ENCODE peak calls at places on chromosomes 16 and 17, in six cellular contexts. M is mesendoderm, J is ACHN, V is mucosa of descending colon, H is naive B cell, E is occipital lobe. G is an unnamed sample.

GRCh38 chr16:49890876-49891275 is 35.0 kb upstream of the ZNF423 start:
- DNase-seq in H (no peak), J (peak; percentile 9), V (peak; percentile 85), M (peak; percentile 88), E (no peak), G (no peak)

GRCh38 chr16:85982563-85982939 is 83.6 kb downstream of the IRF8 start:
- DNase-seq in H (no peak), E (no peak), M (no peak), V (peak; percentile 60), J (no peak), G (no peak)

GRCh38 chr17:61324540-61324868 is 75.1 kb upstream of the TBX2 start:
- DNase-seq in M (no peak), H (no peak), V (no peak), E (no peak), J (no peak), G (no peak)

GRCh38 chr17:33986566-33986965 is 268.5 kb upstream of the CCL2 start:
- DNase-seq in M (no peak), J (no peak), H (no peak), E (no peak), V (no peak), G (no peak)

GRCh38 chr16:57912529-57913260 is 58.2 kb downstream of the CNGB1 start:
- DNase-seq in H (no peak), V (no peak), J (no peak), M (peak; percentile 13), E (no peak), G (no peak)

GRCh38 chr17:31074772-31075538 is 19.8 kb upstream of the NF1 start:
- DNase-seq in V (no peak), J (peak; percentile 74), M (peak; percentile 93), H (no peak), E (no peak), G (no peak)

GRCh38 chr16:85366031-85366763 is 246.9 kb upstream of the GSE1 start:
- DNase-seq in M (peak; percentile 43), H (no peak), E (no peak), J (no peak), V (no peak), G (no peak)

GRCh38 chr16:27828671-27829070 is 234.8 kb downstream of the GSG1L start:
- DNase-seq in J (no peak), H (no peak), E (no peak), V (no peak), M (no peak), G (no peak)

GRCh38 chr16:70250748-70251650 is 741 bp downstream of the EXOSC6 start:
- DNase-seq in M (peak; percentile 61), E (no peak), V (peak; percentile 73), H (no peak), J (peak; percentile 58), G (peak; percentile 15)

GRCh38 chr17:46212634-46213435 is 19.6 kb upstream of the KANSL1 start:
- DNase-seq in M (peak; percentile 91), V (no peak), E (no peak), J (peak; percentile 82), H (peak; percentile 52), G (peak; percentile 88)

GRCh38 chr17:76405967-76406647 is 21.7 kb downstream of the SPHK1 start:
- DNase-seq in E (peak; percentile 26), M (no peak), V (peak; percentile 46), H (no peak), J (no peak), G (no peak)

GRCh38 chr16:21685034-21685455 is 21.3 kb downstream of the OTOA start:
- DNase-seq in M (peak; percentile 39), H (no peak), V (no peak), J (no peak), E (no peak), G (no peak)

GRCh38 chr16:12793120-12793889 is 10.4 kb downstream of the CPPED1 start:
- DNase-seq in J (no peak), H (no peak), M (peak; percentile 64), E (no peak), V (no peak), G (no peak)

GRCh38 chr16:25256821-25257503 is 683 bp downstream of the ZKSCAN2 start:
- DNase-seq in H (no peak), M (no peak), J (peak; percentile 49), V (peak; percentile 45), E (no peak), G (peak; percentile 22)

GRCh38 chr17:7413346-7413985 is 5.8 kb downstream of the NLGN2 start:
- DNase-seq in H (no peak), V (no peak), M (no peak), J (no peak), E (no peak), G (no peak)

GRCh38 chr16:49498241-49499017 is 124.8 kb downstream of the C16orf78 start:
- DNase-seq in M (no peak), E (no peak), V (no peak), H (no peak), J (no peak), G (peak; percentile 88)

GRCh38 chr16:65038125-65038524 is 83.7 kb downstream of the CDH11 start:
- DNase-seq in V (no peak), M (peak; percentile 45), J (no peak), E (no peak), H (no peak), G (no peak)

GRCh38 chr16:22252317-22252716 is 44.9 kb upstream of the POLR3E start:
- DNase-seq in J (no peak), M (peak; percentile 19), H (no peak), V (no peak), E (no peak), G (no peak)

GRCh38 chr17:64736804-64737492 is 74.8 kb upstream of the SMURF2 start:
- DNase-seq in M (peak; percentile 59), E (no peak), H (peak; percentile 6), J (peak; percentile 77), V (peak; percentile 50), G (peak; percentile 27)

GRCh38 chr17:44832821-44833220 is 2.7 kb upstream of the GJC1 start:
- DNase-seq in M (peak; percentile 85), V (no peak), J (no peak), H (no peak), E (no peak), G (no peak)

GRCh38 chr17:64196626-64197025 is 66.4 kb downstream of the TEX2 start:
- DNase-seq in V (no peak), H (no peak), E (no peak), J (no peak), M (no peak), G (no peak)

GRCh38 chr16:48157794-48158193 is 2.0 kb upstream of the ABCC12 start:
- DNase-seq in V (no peak), J (no peak), H (no peak), M (no peak), E (no peak), G (no peak)

GRCh38 chr16:84511180-84511800 is 6.8 kb upstream of the MEAK7 start:
- DNase-seq in H (peak; percentile 74), E (peak; percentile 69), V (peak; percentile 90), J (peak; percentile 84), M (peak; percentile 89), G (peak; percentile 93)

GRCh38 chr17:74439691-74440567 is 8.0 kb downstream of the GPRC5C start:
- DNase-seq in E (no peak), M (no peak), H (no peak), V (peak; percentile 32), J (no peak), G (peak; percentile 28)

GRCh38 chr17:40886090-40886489 is 1.0 kb upstream of the KRT20 start:
- DNase-seq in M (peak; percentile 67), H (no peak), J (no peak), V (no peak), E (no peak), G (no peak)

GRCh38 chr17:794876-795275 is 12.7 kb downstream of the MRM3 start:
- DNase-seq in M (peak; percentile 84), H (peak; percentile 24), V (peak; percentile 84), E (peak; percentile 68), J (peak; percentile 80), G (peak; percentile 94)

GRCh38 chr17:7014995-7015586 is 2.7 kb downstream of the RNASEK start:
- DNase-seq in M (peak; percentile 42), V (peak; percentile 65), H (peak; percentile 78), E (no peak), J (no peak), G (no peak)

GRCh38 chr17:66301418-66301863 is 972 bp upstream of the PRKCA start:
- DNase-seq in M (no peak), J (no peak), H (no peak), V (no peak), E (no peak), G (peak; percentile 22)

GRCh38 chr16:84065536-84066132 is 23.0 kb upstream of the SLC38A8 start:
- DNase-seq in E (no peak), H (no peak), J (peak; percentile 71), M (peak; percentile 66), V (no peak), G (peak; percentile 78)

GRCh38 chr17:73320601-73321264 is 8.9 kb upstream of the CDC42EP4 start:
- DNase-seq in H (no peak), V (no peak), J (no peak), M (no peak), E (no peak), G (no peak)

G was measured in cerebellar cortex.